ENCODE peak calls at places on chromosome 16, in four cellular contexts. A is body of pancreas, N is esophagus squamous epithelium, F is prostate gland. R is an unnamed sample.

GRCh38 chr16:87240211-87241134 is 76.7 kb downstream of the C16orf95 start:
- DNase-seq in A (no peak), N (no peak), F (no peak), R (no peak)

GRCh38 chr16:67880584-67880983 is 4.1 kb upstream of the NRN1L start:
- DNase-seq in A (no peak), N (no peak), F (no peak), R (no peak)

GRCh38 chr16:35574454-35575431 is 2115.3 kb downstream of the TP53TG3F start:
- DNase-seq in A (no peak), N (no peak), F (no peak), R (no peak)

GRCh38 chr16:14545346-14545884 is 84.6 kb downstream of the PARN start:
- DNase-seq in A (no peak), N (no peak), F (no peak), R (no peak)

GRCh38 chr16:73326221-73326620 is 278.3 kb upstream of the ZFHX3 start:
- DNase-seq in A (no peak), N (no peak), F (no peak), R (no peak)

GRCh38 chr16:84084570-84085270 is 32.0 kb downstream of the MBTPS1 start:
- DNase-seq in A (peak; percentile 80), N (no peak), F (peak; percentile 74), R (no peak)

GRCh38 chr16:30521873-30522641 is 4.3 kb downstream of the ZNF768 start:
- DNase-seq in A (no peak), N (no peak), F (no peak), R (no peak)

GRCh38 chr16:70421473-70422311 is 17.2 kb downstream of the ST3GAL2 start:
- DNase-seq in A (no peak), N (no peak), F (no peak), R (no peak)

GRCh38 chr16:19520861-19521331 is 1.0 kb downstream of the GDE1 start:
- DNase-seq in A (no peak), N (no peak), F (no peak), R (no peak)

GRCh38 chr16:53509906-53510703 is 7.1 kb upstream of the AKTIP start:
- DNase-seq in A (peak; percentile 67), N (no peak), F (peak; percentile 47), R (no peak)

GRCh38 chr16:66894948-66895696 is 14.8 kb downstream of the PDP2 start:
- DNase-seq in A (peak; percentile 73), N (peak; percentile 6), F (peak; percentile 34), R (no peak)

GRCh38 chr16:66668777-66669444 is 27.6 kb downstream of the CMTM4 start:
- DNase-seq in A (no peak), N (no peak), F (no peak), R (no peak)

GRCh38 chr16:86836503-86837125 is 258.3 kb downstream of the FOXL1 start:
- DNase-seq in A (no peak), N (no peak), F (no peak), R (no peak)

GRCh38 chr16:26981266-26981938 is 85.3 kb upstream of the C16orf82 start:
- DNase-seq in A (no peak), N (no peak), F (no peak), R (no peak)

GRCh38 chr16:19912445-19913305 is 28.0 kb upstream of the GPRC5B start:
- DNase-seq in A (no peak), N (no peak), F (no peak), R (no peak)

GRCh38 chr16:2003231-2003826 is 6.3 kb downstream of the ZNF598 start:
- DNase-seq in A (no peak), N (no peak), F (no peak), R (no peak)

GRCh38 chr16:85735225-85735722 is 15.6 kb downstream of the C16orf74 start:
- DNase-seq in A (no peak), N (no peak), F (no peak), R (no peak)

GRCh38 chr16:86306811-86307517 is 203.4 kb upstream of the FOXF1 start:
- DNase-seq in A (no peak), N (no peak), F (no peak), R (no peak)

GRCh38 chr16:53952215-53953208 is 248.6 kb downstream of the FTO start:
- DNase-seq in A (no peak), N (no peak), F (no peak), R (no peak)

GRCh38 chr16:58563235-58563634 is 47.9 kb downstream of the SETD6 start:
- DNase-seq in A (no peak), N (no peak), F (no peak), R (no peak)

GRCh38 chr16:4572715-4573114 is 16.6 kb downstream of the C16orf96 start:
- DNase-seq in A (peak; percentile 29), N (no peak), F (no peak), R (no peak)

GRCh38 chr16:85891776-85892166 is 7.2 kb upstream of the IRF8 start:
- DNase-seq in A (no peak), N (no peak), F (no peak), R (no peak)

GRCh38 chr16:85592700-85593502 is 20.2 kb upstream of the GSE1 start:
- DNase-seq in A (no peak), N (no peak), F (no peak), R (no peak)

GRCh38 chr16:64390102-64390501 is 731.8 kb downstream of the CDH11 start:
- DNase-seq in A (no peak), N (no peak), F (no peak), R (no peak)

GRCh38 chr16:12501727-12502457 is 301.8 kb downstream of the CPPED1 start:
- DNase-seq in A (no peak), N (no peak), F (no peak), R (no peak)

GRCh38 chr16:73713817-73714495 is 582.7 kb upstream of the PSMD7 start:
- DNase-seq in A (peak; percentile 5), N (no peak), F (no peak), R (peak; percentile 66)

GRCh38 chr16:27226976-27227705 is 23.8 kb downstream of the KDM8 start:
- DNase-seq in A (no peak), N (no peak), F (no peak), R (no peak)

GRCh38 chr16:73232555-73233422 is 184.9 kb upstream of the ZFHX3 start:
- DNase-seq in A (peak; percentile 72), N (no peak), F (no peak), R (no peak)

GRCh38 chr16:75172578-75172977 is 24.3 kb downstream of the ZFP1 start:
- DNase-seq in A (no peak), N (no peak), F (no peak), R (no peak)

GRCh38 chr16:75179208-75179607 is 27.8 kb downstream of the CTRB2 start:
- DNase-seq in A (no peak), N (no peak), F (no peak), R (no peak)

GRCh38 chr16:75169899-75170405 is 21.6 kb downstream of the ZFP1 start:
- DNase-seq in A (no peak), N (no peak), F (no peak), R (no peak)

GRCh38 chr16:75176926-75177325 is 28.6 kb downstream of the ZFP1 start:
- DNase-seq in A (no peak), N (no peak), F (no peak), R (no peak)

GRCh38 chr16:75175074-75175473 is 26.8 kb downstream of the ZFP1 start:
- DNase-seq in A (no peak), N (no peak), F (no peak), R (no peak)
- H3K9me3 ChIP-seq in A (no peaks in the 10 kb centered on the region), N (peaks cover 71% of the 10 kb centered on the region), F (no peaks in the 10 kb centered on the region), R (no peaks in the 10 kb centered on the region)

GRCh38 chr16:89358030-89359005 is 132.0 kb downstream of the ANKRD11 start:
- DNase-seq in A (peak; percentile 38), N (no peak), F (no peak), R (no peak)
- TF ChIP-seq POLR2A in A (no peak), N (no peak), F (no peak), R (no peak)

GRCh38 chr16:57134982-57135381 is 42.6 kb downstream of the CPNE2 start:
- DNase-seq in A (no peak), N (no peak), F (no peak), R (no peak)
- H3K4me3 ChIP-seq in A (no peak overlapping the region), N (no peak overlapping the region), F (no peak overlapping the region), R (no peak overlapping the region)

DNA sequence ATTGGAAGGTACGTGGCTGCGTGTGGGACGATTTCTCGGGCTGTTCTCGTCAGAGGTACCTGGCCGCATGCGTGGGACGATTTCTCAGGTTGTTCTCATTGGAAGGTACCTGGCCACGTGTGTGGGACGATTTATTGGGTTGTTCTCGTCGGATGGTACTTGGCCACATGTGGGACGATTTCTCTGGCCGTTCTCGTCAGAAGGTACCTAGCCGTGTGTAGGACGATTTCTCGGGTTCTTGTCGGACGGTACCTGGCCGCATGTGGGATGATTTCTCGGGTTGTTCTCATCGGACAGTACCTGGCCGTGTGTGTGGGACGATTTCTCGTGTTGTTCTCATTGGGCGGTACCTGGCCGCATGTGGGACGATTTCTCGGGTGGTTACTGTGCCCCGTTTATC is 50.1 kb upstream of the GNG13 start:
- DNase-seq in A (no peak), N (no peak), F (no peak), R (no peak)
- H3K9me3 ChIP-seq in A (no peaks in the 10 kb centered on the region), N (peaks cover 24% of the 10 kb centered on the region), F (no peaks in the 10 kb centered on the region), R (no peaks in the 10 kb centered on the region)

DNA sequence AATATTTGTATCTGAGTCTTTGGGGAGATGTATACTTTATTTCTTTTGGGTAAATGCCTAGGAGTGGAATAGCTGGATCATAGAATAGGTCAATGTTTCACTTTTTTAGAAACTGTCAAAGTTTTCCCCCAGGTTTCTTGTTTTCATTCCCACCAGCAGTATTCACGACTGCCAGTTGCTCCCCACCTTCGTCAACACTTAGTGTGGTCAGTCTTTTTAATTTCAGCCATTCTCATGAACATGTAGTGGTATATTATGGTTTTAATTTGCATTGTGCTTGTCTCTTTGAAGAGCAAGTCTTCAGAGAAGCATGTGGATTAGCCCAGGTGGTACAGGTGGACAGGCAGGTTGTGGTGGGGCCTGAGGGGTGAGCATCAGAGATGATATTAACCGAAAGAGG is 53.8 kb downstream of the TEKT5 start:
- DNase-seq in A (no peak), N (no peak), F (no peak), R (no peak)
- TF ChIP-seq POLR2A in A (no peak), N (no peak), F (no peak), R (no peak)

DNA sequence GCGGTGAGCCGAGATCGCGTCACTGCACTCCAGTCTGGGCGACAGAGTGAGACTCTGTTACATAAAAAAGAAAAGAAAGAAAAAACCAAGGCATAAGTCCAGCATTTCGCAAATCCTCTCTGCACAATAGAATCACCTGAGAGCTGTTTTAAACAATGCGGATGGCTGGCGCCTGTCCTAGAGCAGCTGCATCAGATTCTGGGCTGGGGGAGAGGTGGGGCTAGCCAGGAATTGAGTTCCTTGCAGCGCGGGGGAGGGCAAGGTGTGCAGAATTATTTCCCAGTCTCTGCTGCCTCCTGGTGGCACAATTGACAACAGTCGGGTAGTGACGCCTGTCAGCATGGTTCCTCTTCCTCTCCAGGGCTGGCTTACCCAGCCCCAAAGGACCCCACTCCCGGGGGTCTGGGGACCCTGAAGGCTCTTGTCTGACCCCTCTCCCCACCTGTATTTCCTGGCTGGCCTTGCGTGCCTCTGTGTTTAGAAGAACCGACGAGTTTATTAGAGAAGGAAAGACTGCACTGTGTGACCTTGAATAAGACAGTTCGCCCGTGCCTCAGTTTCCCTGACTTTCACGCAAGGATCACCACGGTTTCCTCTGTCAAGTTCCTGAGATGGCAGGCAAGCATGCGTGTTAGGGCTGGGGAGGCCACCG is 41.1 kb upstream of the PLCG2 start:
- DNase-seq in A (peak; percentile 92), N (peak; percentile 25), F (peak; percentile 94), R (peak; percentile 94)
- H3K4me3 ChIP-seq in A (no peak overlapping the region), N (peak overlapping the region; percentile 29), F (peak overlapping the region; percentile 17), R (peak overlapping the region; percentile 27)

GRCh38 chr16:89467382-89467781 is 23.0 kb downstream of the ANKRD11 start:
- DNase-seq in A (no peak), N (no peak), F (no peak), R (no peak)
- H3K9me3 ChIP-seq in A (no peaks in the 10 kb centered on the region), N (no peaks in the 10 kb centered on the region), F (no peaks in the 10 kb centered on the region), R (no peaks in the 10 kb centered on the region)

GRCh38 chr16:46688657-46689491 is at the start of gene VPS35:
- DNase-seq in A (peak; percentile 100), N (peak; percentile 98), F (peak; percentile 100), R (peak; percentile 100)
- TF ChIP-seq POLR2A in A (peak; percentile 81), N (peak; percentile 75), F (peak; percentile 89), R (peak; percentile 67)

GRCh38 chr16:17836868-17837602 is 366.3 kb upstream of the XYLT1 start:
- DNase-seq in A (no peak), N (no peak), F (no peak), R (no peak)
- H3K4me3 ChIP-seq in A (no peak overlapping the region), N (no peak overlapping the region), F (no peak overlapping the region), R (no peak overlapping the region)